ENCODE peak calls at places on chromosomes 11 and 22, in ten cellular contexts. G, L, U, I, W, R, M, H, S and C are unnamed samples.
A peak's percentile ranks its signal among the peaks of the same experiment; 100 is the strongest.

GRCh38 chr22:21808130-21808529 is 59.3 kb downstream of the MAPK1 start:
- DNase-seq in G (no peak), L (no peak), U (no peak), I (no peak), W (no peak), R (no peak), M (no peak), H (no peak), S (no peak), C (no peak)

GRCh38 chr11:131584694-131585592 is 214.5 kb downstream of the NTM start:
- DNase-seq in G (no peak), L (no peak), U (peak; percentile 24), I (peak; percentile 94), W (no peak), R (no peak), M (no peak), H (peak; percentile 61), S (no peak), C (peak; percentile 4)

GRCh38 chr11:68998390-68998911 is 14.6 kb downstream of the MRGPRF start:
- DNase-seq in G (no peak), L (no peak), U (no peak), I (peak; percentile 32), W (peak; percentile 54), R (no peak), M (no peak), H (no peak), S (peak; percentile 68), C (no peak)

GRCh38 chr22:31567702-31568101 is 71.4 kb downstream of the SFI1 start:
- DNase-seq in G (no peak), L (no peak), U (no peak), I (no peak), W (no peak), R (no peak), M (no peak), H (no peak), S (no peak), C (no peak)

GRCh38 chr11:110432713-110433392 is 3.1 kb downstream of the FDX1 start:
- DNase-seq in G (no peak), L (no peak), U (no peak), I (no peak), W (no peak), R (no peak), M (no peak), H (no peak), S (peak; percentile 57), C (no peak)

GRCh38 chr22:34976886-34977285 is 89.1 kb upstream of the ISX start:
- DNase-seq in G (no peak), L (no peak), U (no peak), I (no peak), W (no peak), R (no peak), M (no peak), H (no peak), S (no peak), C (no peak)

GRCh38 chr11:129302386-129303101 is 73.1 kb upstream of the BARX2 start:
- DNase-seq in G (no peak), L (no peak), U (no peak), I (no peak), W (no peak), R (no peak), M (no peak), H (no peak), S (no peak), C (no peak)

GRCh38 chr22:35381424-35381772 is 502 bp downstream of the HMOX1 start:
- DNase-seq in G (peak; percentile 38), L (no peak), U (no peak), I (no peak), W (no peak), R (no peak), M (no peak), H (no peak), S (peak; percentile 21), C (no peak)

GRCh38 chr22:47128216-47129215 is 366.1 kb downstream of the TBC1D22A start:
- DNase-seq in G (no peak), L (no peak), U (no peak), I (peak; percentile 32), W (no peak), R (no peak), M (no peak), H (no peak), S (no peak), C (no peak)

DNA sequence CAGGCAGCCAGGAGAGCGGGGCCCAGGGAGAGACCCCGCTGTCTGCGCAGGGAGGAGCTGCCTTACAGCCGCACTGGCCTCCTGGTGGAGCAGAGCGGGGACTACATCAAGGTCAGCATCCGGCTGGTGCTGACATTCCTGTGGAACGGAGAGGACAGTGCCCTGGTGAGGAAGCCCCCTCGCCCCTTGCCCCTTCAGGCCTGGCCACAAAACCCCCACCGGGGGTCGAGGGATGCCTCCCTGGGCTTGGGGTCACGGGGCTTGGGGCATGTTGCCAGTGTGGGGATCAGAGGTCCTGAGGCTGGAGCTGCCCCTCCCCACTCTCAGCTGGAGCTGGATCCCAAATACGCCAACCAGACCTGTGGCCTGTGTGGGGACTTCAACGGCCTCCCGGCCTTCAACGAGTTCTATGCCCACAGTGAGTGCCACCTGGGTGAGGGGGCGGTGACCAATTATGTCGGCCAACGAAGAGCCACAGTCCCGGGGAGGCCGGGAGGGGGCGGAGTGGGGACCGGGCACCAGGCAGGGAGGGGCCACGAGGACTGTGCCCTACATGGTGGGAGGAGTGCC is 4.2 kb downstream of the MUC5B start:
- DNase-seq in G (peak; percentile 6), L (no peak), U (peak; percentile 41), I (peak; percentile 37), W (no peak), R (no peak), M (no peak), H (peak; percentile 46), S (no peak), C (no peak)
- TF ChIP-seq CTCF in G (no peak), L (peak; percentile 33), U (no peak), I (no peak), W (no peak), R (peak; percentile 17), M (no peak), H (peak; percentile 41), S (peak; percentile 27), C (no peak)

DNA sequence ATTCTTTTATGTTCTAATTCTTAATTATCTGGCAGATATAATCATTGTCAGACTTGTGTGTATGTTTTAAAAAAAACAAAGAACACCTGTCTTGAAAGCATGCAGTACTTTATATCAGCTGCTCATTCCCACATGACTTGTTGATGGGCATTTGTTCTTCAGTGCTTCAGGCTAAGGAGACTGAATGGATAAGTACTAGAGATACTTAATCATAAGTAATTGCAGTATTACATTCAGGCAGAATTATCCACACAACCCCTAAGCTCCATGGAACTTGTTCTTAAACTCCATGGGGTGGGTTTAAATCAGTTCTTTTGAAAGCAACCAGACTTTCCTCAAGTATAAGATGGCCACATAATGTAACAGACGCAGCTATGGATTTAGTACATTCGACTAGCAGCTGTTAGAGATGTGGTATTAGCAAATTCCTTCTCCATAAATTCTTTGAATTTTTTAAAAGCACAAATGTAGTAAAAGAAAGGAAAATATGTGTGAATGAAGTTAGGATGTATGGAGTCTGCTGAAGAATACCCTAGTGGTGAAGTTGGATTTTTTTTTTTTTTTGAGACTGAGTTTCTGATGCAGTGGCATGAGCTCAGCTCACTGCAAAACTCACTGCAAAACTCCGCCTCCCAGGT is 3.0 kb downstream of the JAM3 start:
- DNase-seq in G (no peak), L (no peak), U (no peak), I (no peak), W (no peak), R (no peak), M (no peak), H (no peak), S (no peak), C (no peak)
- TF ChIP-seq CTCF in G (no peak), L (no peak), U (no peak), I (peak; percentile 29), W (peak; percentile 10), R (peak; percentile 22), M (peak; percentile 15), H (peak; percentile 67), S (no peak), C (no peak)

GRCh38 chr22:37549704-37550059 is 10.6 kb upstream of the CDC42EP1 start:
- DNase-seq in G (no peak), L (no peak), U (no peak), I (peak; percentile 89), W (peak; percentile 84), R (no peak), M (no peak), H (no peak), S (peak; percentile 86), C (no peak)
- TF ChIP-seq CTCF in G (no peak), L (peak; percentile 56), U (no peak), I (peak; percentile 48), W (peak; percentile 14), R (no peak), M (peak; percentile 40), H (no peak), S (peak; percentile 60), C (no peak)

GRCh38 chr11:75767793-75768111 is 826 bp upstream of the DGAT2 start:
- DNase-seq in G (no peak), L (no peak), U (no peak), I (no peak), W (no peak), R (no peak), M (no peak), H (no peak), S (no peak), C (no peak)

GRCh38 chr11:75768909-75769771 is 562 bp downstream of the DGAT2 start:
- DNase-seq in G (peak; percentile 15), L (no peak), U (no peak), I (no peak), W (no peak), R (no peak), M (no peak), H (no peak), S (no peak), C (no peak)

GRCh38 chr11:75767228-75767572 is 1.4 kb upstream of the DGAT2 start:
- DNase-seq in G (no peak), L (no peak), U (no peak), I (no peak), W (no peak), R (no peak), M (no peak), H (no peak), S (no peak), C (no peak)

GRCh38 chr11:75766449-75767227 is 1.9 kb upstream of the DGAT2 start:
- DNase-seq in G (no peak), L (no peak), U (peak; percentile 72), I (no peak), W (no peak), R (no peak), M (no peak), H (no peak), S (no peak), C (peak; percentile 32)

DNA sequence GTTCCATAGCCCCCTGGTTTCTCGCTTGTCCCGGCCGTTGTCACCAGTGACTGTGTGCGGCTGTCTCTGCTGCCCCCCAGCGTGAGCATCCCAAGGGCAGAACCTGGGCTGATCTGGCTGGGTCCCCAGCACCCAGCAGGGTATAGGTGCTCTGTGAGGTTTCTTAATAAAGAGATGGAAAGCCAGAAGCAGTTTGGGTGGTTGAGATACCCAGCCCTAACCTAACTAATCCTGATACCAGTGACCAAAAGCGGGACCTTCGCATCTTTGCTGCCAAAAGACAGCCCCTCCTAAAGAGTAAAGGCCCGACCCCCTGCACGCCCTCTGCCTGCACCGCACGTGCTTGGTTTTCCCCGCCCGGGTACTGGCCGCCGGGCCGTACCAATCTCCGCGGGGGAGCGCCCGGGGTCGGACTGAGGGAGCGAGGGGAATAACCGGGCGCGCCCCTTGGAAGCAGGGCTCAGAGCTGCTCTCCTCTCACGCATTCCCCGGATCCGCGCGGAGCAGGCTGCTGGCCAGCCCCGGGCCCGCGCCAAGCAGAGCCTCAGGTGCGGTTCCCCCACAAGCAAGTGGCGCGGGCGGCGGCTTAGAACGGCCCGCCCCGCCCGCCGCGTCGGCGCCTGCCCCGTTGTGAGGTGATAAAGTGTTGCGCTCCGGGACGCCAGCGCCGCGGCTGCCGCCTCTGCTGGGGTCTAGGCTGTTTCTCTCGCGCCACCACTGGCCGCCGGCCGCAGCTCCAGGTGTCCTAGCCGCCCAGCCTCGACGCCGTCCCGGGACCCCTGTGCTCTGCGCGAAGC is at the start of gene DGAT2:
- DNase-seq in G (peak; percentile 84), L (no peak), U (peak; percentile 92), I (peak; percentile 63), W (peak; percentile 57), R (peak; percentile 47), M (no peak), H (peak; percentile 71), S (peak; percentile 79), C (peak; percentile 79)
- TF ChIP-seq CTCF in G (no peak), L (no peak), U (no peak), I (peak; percentile 5), W (peak; percentile 15), R (peak; percentile 9), M (peak; percentile 22), H (no peak), S (peak; percentile 29), C (no peak)